ENCODE peak calls at places on chromosomes 13 and 19, in six cellular contexts. H is testis, A is lung, R is transverse colon, W is OCI-LY7, V is body of pancreas. Z is an unnamed sample. For H3K36me3, the result is how much of the 10 kb centered on the place peaks cover.

GRCh38 chr13:104256701-104257100 is 1190.5 kb upstream of the SLC10A2 start:
- DNase-seq in H (no peak), A (no peak), R (no peak), W (no peak), V (no peak), Z (no peak)

GRCh38 chr13:110702591-110703526 is 3.1 kb downstream of the CARS2 start:
- DNase-seq in H (no peak), A (no peak), R (no peak), W (no peak), V (no peak), Z (no peak)

GRCh38 chr13:28059214-28059613 is 41.2 kb downstream of the FLT3 start:
- DNase-seq in H (peak), A (no peak), R (peak), W (peak), V (peak), Z (peak)

GRCh38 chr19:43524922-43525835 is 1.8 kb downstream of the ETHE1 start:
- DNase-seq in H (peak), A (peak), R (peak), W (no peak), V (peak), Z (peak)

GRCh38 chr13:101514695-101515275 is 62.3 kb downstream of the ITGBL1 start:
- DNase-seq in H (peak), A (no peak), R (no peak), W (peak), V (peak), Z (peak)

GRCh38 chr13:26300140-26300539 is 46.2 kb downstream of the CDK8 start:
- DNase-seq in H (no peak), A (no peak), R (no peak), W (no peak), V (no peak), Z (peak)

GRCh38 chr13:36183901-36184300 is 30.5 kb downstream of the SOHLH2 start:
- DNase-seq in H (no peak), A (no peak), R (no peak), W (no peak), V (no peak), Z (no peak)

GRCh38 chr13:30593001-30593400 is 24.7 kb upstream of the USPL1 start:
- DNase-seq in H (no peak), A (no peak), R (no peak), W (no peak), V (no peak), Z (no peak)

GRCh38 chr13:27797228-27797624 is 4.9 kb downstream of the GSX1 start:
- DNase-seq in H (peak), A (no peak), R (no peak), W (no peak), V (peak), Z (peak)

GRCh38 chr19:48342414-48342738 is 17.0 kb downstream of the EMP3 start:
- DNase-seq in H (no peak), A (no peak), R (no peak), W (no peak), V (no peak), Z (no peak)

GRCh38 chr19:48341515-48342413 is 16.4 kb downstream of the EMP3 start:
- DNase-seq in H (no peak), A (no peak), R (no peak), W (no peak), V (no peak), Z (no peak)

GRCh38 chr19:48341006-48341405 is 15.7 kb downstream of the EMP3 start:
- DNase-seq in H (no peak), A (no peak), R (no peak), W (no peak), V (no peak), Z (no peak)

GRCh38 chr19:48338253-48338755 is 13.0 kb downstream of the EMP3 start:
- DNase-seq in H (no peak), A (no peak), R (no peak), W (no peak), V (no peak), Z (no peak)

DNA sequence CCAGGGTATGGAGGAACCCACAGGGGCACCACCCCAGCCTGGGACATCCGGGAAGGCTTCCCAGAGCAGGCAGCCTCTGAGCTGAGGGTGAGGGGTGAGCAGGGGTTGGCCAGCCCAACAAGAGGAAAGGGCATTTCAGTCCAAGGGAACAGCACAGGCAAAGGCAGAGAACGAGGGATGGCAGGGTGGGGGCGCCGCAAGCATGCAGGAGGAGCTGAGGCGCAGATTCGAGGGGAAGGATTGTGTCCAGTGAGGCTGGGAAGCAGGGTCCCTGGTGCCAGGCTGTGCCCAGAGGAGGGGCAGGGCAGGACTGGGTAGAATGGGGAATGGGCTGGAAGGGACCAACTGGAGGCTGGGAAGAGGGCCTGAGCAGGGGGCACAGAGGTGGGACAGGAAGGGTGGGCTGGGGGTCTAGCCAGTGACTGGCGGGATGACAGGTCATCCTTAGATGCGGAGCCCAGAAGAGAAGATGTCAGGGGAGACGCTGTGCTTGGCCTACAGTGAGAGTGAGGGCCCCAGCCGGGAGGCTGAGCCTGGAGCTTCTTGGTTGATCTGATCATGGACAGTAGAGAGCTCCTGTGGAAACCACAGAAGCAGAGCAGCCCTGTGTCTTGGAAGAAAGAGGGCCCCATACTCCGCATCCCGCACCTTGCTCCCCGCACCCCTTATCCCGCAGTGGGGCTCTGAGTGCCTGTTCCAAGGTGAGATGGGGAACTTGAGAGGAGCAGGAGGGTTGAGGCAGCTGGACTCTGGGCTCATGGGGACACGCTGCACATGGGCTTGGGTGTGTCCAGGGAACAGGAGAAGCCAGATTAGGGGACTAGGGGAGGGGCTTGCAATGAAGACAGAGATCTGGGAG is 13.7 kb downstream of the EMP3 start:
- DNase-seq in H (no peak), A (no peak), R (no peak), W (no peak), V (no peak), Z (no peak)
- H3K27ac ChIP-seq in H (no peak), A (no peak), R (no peak), W (no peak), V (no peak), Z (no peak)

GRCh38 chr19:12867120-12868099 is 13.8 kb downstream of the DNASE2 start:
- DNase-seq in H (peak), A (no peak), R (peak), W (peak), V (peak), Z (peak)
- H3K4me3 ChIP-seq in H (no peak), A (no peak), R (peak), W (peak), V (no peak), Z (peak)

GRCh38 chr13:52830946-52831345 is 17.5 kb downstream of the PCDH8 start:
- DNase-seq in H (no peak), A (no peak), R (no peak), W (no peak), V (no peak), Z (no peak)
- H3K36me3 ChIP-seq in H (under half), A (under half), R (under half), W (under half), V (under half), Z (under half)

GRCh38 chr13:23212621-23213020 is 31.8 kb downstream of the SGCG start:
- DNase-seq in H (no peak), A (no peak), R (no peak), W (no peak), V (no peak), Z (peak)
- H3K27ac ChIP-seq in H (no peak), A (no peak), R (no peak), W (no peak), V (no peak), Z (no peak)

GRCh38 chr19:48644355-48644754 is 1.6 kb downstream of the CA11 start:
- DNase-seq in H (no peak), A (no peak), R (no peak), W (no peak), V (no peak), Z (no peak)
- H3K4me3 ChIP-seq in H (no peak), A (no peak), R (no peak), W (no peak), V (no peak), Z (peak)

GRCh38 chr19:10679743-10680142 is 21.5 kb upstream of the QTRT1 start:
- DNase-seq in H (no peak), A (no peak), R (no peak), W (no peak), V (no peak), Z (no peak)
- H3K36me3 ChIP-seq in H (under half), A (half or more), R (under half), W (half or more), V (half or more), Z (half or more)

DNA sequence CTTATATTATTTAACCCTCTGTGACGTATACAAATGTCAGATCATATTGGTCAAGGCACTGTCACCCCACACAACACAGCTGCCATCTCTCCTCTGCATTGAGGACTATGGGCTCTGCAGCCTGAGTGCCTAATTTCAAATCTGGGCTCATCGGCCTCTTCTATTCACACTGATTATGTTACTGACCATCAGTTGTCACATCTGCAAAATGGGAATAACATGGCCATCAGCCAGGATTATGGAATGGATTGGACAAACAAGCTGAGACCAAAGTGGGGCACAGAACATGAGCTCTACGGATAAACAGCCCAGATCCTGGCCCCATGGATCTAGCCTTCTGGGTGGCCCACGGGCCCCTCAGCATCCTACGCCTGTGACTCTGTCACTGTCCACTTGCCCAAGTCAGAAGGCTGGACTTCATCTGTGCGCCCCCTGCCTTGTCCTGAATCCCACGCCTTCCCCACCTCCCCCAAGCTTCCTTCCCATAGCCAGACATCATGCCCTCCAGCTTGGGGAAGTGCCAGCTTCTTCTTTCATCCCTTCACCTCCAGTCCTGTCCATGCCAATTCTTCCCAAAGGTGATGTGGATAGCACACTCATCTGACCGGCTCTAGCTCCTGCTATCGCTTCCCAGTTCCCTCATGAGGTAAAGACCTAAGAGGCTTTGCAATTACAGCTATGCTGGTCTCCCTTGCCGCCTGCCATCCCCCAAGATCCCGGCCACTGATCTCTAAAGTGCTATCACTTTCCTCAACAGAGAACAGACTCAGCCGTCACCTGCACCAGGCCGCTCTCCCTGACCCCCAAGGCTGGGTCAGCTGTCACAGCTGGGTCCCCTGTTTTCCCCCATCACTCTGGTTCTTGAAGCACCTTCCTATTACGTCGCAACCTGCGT is 872 bp downstream of the FARSA start:
- DNase-seq in H (no peak), A (no peak), R (no peak), W (no peak), V (no peak), Z (no peak)
- H3K27ac ChIP-seq in H (peak), A (no peak), R (peak), W (peak), V (peak), Z (peak)

DNA sequence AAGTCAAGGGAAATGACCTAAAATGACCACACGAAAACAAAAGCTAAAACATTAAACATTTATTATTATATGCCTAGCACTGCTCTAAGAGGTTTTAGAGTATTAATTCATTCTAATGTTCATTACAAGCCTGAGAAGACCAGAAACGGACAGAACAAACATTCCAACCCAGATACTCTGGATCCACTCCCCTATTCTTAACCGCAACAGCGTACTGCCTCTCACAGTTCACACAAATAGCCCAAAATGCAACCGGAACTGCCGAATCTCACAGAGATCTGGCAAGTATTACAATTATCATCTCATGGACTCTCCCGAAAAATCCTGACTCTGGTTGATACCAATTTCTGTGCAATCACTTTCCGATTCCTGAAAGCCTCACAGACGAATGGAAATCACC is 1.4 kb downstream of the ZNF780B start:
- DNase-seq in H (no peak), A (no peak), R (no peak), W (no peak), V (no peak), Z (no peak)
- H3K4me3 ChIP-seq in H (no peak), A (no peak), R (no peak), W (peak), V (no peak), Z (peak)

GRCh38 chr19:40672038-40672437 is 18.4 kb downstream of the NUMBL start:
- DNase-seq in H (no peak), A (no peak), R (no peak), W (no peak), V (no peak), Z (no peak)
- H3K36me3 ChIP-seq in H (under half), A (under half), R (under half), W (under half), V (under half), Z (under half)